ENCODE peak calls at places on chromosome 17, in eight cellular contexts. O, P, D, E, R, Y, Q and B are unnamed samples.

GRCh38 chr17:40932608-40933007 is 4.8 kb downstream of the KRT23 start:
- DNase-seq in O (no peak), P (no peak), D (no peak), E (peak; percentile 93), R (no peak), Y (no peak), Q (no peak), B (no peak)

GRCh38 chr17:48162305-48162934 is 54.9 kb downstream of the SNX11 start:
- DNase-seq in O (no peak), P (no peak), D (no peak), E (no peak), R (no peak), Y (no peak), Q (no peak), B (no peak)

GRCh38 chr17:4072487-4073157 is 70.2 kb downstream of the ZZEF1 start:
- DNase-seq in O (peak; percentile 33), P (no peak), D (no peak), E (no peak), R (no peak), Y (no peak), Q (peak; percentile 46), B (no peak)

GRCh38 chr17:31269597-31269996 is 27.4 kb downstream of the OMG start:
- DNase-seq in O (peak; percentile 97), P (no peak), D (no peak), E (peak; percentile 28), R (peak; percentile 82), Y (no peak), Q (peak; percentile 96), B (no peak)

GRCh38 chr17:20234266-20234665 is 225.1 kb downstream of the SPECC1 start:
- DNase-seq in O (no peak), P (no peak), D (no peak), E (no peak), R (no peak), Y (no peak), Q (no peak), B (no peak)

GRCh38 chr17:46776298-46777005 is 42.0 kb downstream of the WNT3 start:
- DNase-seq in O (no peak), P (no peak), D (no peak), E (no peak), R (no peak), Y (no peak), Q (no peak), B (no peak)

GRCh38 chr17:20009302-20010098 is at the start of gene SPECC1:
- DNase-seq in O (no peak), P (peak; percentile 94), D (peak; percentile 69), E (peak; percentile 91), R (peak; percentile 75), Y (peak; percentile 84), Q (no peak), B (peak; percentile 75)

GRCh38 chr17:13671771-13672170 is 70.0 kb upstream of the HS3ST3A1 start:
- DNase-seq in O (peak; percentile 8), P (no peak), D (no peak), E (peak; percentile 13), R (peak; percentile 9), Y (no peak), Q (no peak), B (no peak)

GRCh38 chr17:34874496-34874895 is 86.8 kb downstream of the CCT6B start:
- DNase-seq in O (no peak), P (no peak), D (no peak), E (no peak), R (no peak), Y (no peak), Q (no peak), B (no peak)

GRCh38 chr17:40443196-40443987 is at the start of gene IGFBP4:
- DNase-seq in O (peak; percentile 86), P (peak; percentile 80), D (peak; percentile 93), E (peak; percentile 94), R (peak; percentile 63), Y (peak; percentile 84), Q (peak; percentile 79), B (no peak)

GRCh38 chr17:32936157-32936893 is 8.4 kb downstream of the TMEM98 start:
- DNase-seq in O (no peak), P (no peak), D (no peak), E (no peak), R (no peak), Y (no peak), Q (no peak), B (no peak)

GRCh38 chr17:75981019-75981615 is 2.1 kb downstream of the TEN1 start:
- DNase-seq in O (no peak), P (no peak), D (peak; percentile 17), E (no peak), R (no peak), Y (no peak), Q (no peak), B (no peak)

GRCh38 chr17:65173284-65173793 is 36.2 kb downstream of the RGS9 start:
- DNase-seq in O (peak; percentile 86), P (no peak), D (no peak), E (no peak), R (peak; percentile 27), Y (no peak), Q (peak; percentile 34), B (no peak)

GRCh38 chr17:34990921-34991365 is 10.6 kb downstream of the LIG3 start:
- DNase-seq in O (no peak), P (no peak), D (no peak), E (no peak), R (no peak), Y (no peak), Q (no peak), B (no peak)

GRCh38 chr17:57114085-57114673 is 29.1 kb downstream of the AKAP1 start:
- DNase-seq in O (peak; percentile 38), P (peak; percentile 69), D (no peak), E (peak; percentile 63), R (peak; percentile 48), Y (peak; percentile 56), Q (no peak), B (peak; percentile 65)

GRCh38 chr17:62194401-62194800 is 129.3 kb upstream of the MED13 start:
- DNase-seq in O (no peak), P (no peak), D (no peak), E (no peak), R (no peak), Y (no peak), Q (no peak), B (no peak)

DNA sequence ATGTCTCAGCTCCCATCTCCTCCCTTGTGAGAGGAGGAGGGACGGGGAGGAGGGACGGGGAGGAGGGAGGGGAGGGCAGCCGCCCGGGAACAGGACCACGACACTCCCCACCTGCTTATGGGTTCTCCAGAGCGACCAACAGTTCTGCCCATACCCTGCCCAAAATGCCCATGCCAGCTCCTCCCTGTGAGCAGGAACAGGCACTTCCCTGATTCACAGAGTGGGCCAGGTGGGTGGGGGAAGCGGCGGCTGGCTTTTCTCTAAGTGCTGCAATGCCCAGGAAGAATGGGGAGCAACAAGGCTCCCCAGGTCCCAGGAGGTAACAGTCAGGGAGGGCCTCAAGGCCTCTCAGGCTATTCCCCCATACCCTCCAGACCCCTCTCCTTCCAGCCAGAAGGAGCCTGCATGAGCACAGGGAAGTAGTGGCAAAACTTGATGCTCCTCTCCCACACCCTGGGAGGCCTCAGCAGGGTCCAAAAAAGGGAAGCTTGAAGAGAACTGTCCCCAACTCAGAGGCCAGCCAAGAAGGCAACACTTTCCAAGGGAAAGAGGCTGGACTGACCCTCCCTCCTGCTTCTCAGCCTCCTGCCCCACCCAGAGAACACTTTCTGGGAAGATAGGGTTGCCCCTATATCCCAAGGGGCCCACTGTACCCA is 53.8 kb downstream of the MYO18A start:
- DNase-seq in O (no peak), P (no peak), D (no peak), E (no peak), R (no peak), Y (no peak), Q (no peak), B (no peak)
- TF ChIP-seq CTCF in O (no peak), P (no peak), D (no peak), E (no peak), R (no peak), Y (no peak), Q (no peak), B (no peak)

DNA sequence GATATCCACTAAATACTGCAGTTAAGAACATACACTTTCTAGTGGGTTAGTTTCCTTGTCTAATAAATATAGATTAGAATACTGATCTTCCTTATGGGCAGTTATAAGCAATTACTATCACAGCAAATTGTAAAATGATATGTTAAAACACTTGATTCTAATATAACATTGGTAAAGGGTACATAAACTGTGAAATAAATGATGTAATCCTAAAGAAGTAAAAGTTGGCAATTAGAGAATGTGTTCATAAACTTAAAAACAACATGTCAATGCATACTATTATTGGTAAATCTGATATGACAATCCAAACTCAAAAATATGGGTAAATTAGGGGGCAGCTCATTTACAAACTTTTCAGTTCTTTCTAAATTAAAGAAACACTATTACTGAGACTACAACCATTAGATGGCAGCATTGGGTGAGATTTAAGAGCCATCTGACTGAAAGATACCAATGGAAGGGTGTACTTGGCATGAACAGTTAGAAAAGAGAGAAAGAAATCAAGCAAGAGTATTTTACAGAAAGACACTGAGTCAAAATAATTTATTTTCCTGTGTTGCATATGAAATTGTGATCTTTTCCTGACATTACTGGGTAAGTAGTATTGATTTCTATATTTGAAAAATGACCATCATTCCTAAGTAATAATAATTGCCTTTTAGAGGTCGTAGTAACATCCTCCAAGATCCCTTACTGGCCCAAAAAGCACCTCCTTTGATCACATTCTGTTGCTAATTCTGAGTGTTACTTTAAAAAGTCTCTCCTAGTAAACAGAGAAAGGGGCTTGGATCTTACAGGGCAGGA is 119.6 kb downstream of the SPAG9 start:
- DNase-seq in O (peak; percentile 87), P (no peak), D (no peak), E (peak; percentile 70), R (peak; percentile 54), Y (no peak), Q (peak; percentile 42), B (no peak)
- TF ChIP-seq CTCF in O (peak; percentile 47), P (no peak), D (peak; percentile 56), E (peak; percentile 72), R (peak; percentile 67), Y (peak; percentile 71), Q (peak; percentile 35), B (no peak)

GRCh38 chr17:1002412-1002753 is 5.5 kb downstream of the TIMM22 start:
- DNase-seq in O (no peak), P (no peak), D (no peak), E (no peak), R (no peak), Y (no peak), Q (no peak), B (no peak)
- TF ChIP-seq CTCF in O (no peak), P (no peak), D (no peak), E (no peak), R (no peak), Y (peak; percentile 36), Q (no peak), B (no peak)

GRCh38 chr17:74739227-74739831 is 2.3 kb downstream of the RAB37 start:
- DNase-seq in O (no peak), P (no peak), D (no peak), E (no peak), R (no peak), Y (no peak), Q (no peak), B (no peak)

GRCh38 chr17:74734256-74734655 is 2.8 kb upstream of the RAB37 start:
- DNase-seq in O (no peak), P (no peak), D (no peak), E (no peak), R (no peak), Y (no peak), Q (no peak), B (no peak)

GRCh38 chr17:74738051-74738996 is 1.3 kb downstream of the RAB37 start:
- DNase-seq in O (peak; percentile 39), P (no peak), D (no peak), E (no peak), R (no peak), Y (peak; percentile 53), Q (no peak), B (no peak)

GRCh38 chr17:74737299-74738050 is 419 bp downstream of the RAB37 start:
- DNase-seq in O (peak; percentile 51), P (no peak), D (no peak), E (peak; percentile 87), R (no peak), Y (no peak), Q (no peak), B (no peak)

GRCh38 chr17:74736423-74737298 is at the start of gene RAB37:
- DNase-seq in O (peak; percentile 40), P (no peak), D (peak; percentile 81), E (peak; percentile 74), R (no peak), Y (peak; percentile 60), Q (no peak), B (no peak)
- TF ChIP-seq CTCF in O (peak; percentile 37), P (no peak), D (peak; percentile 56), E (peak; percentile 54), R (no peak), Y (peak; percentile 47), Q (no peak), B (no peak)